ENCODE peak calls at places on chromosomes 7 and 10, in seven cellular contexts. V, S, I, K, X, G and C are unnamed samples.

GRCh38 chr10:132643709-132644543 is 106.3 kb downstream of the INPP5A start:
- DNase-seq in K (no peak), S (peak), G (no peak), I (no peak), V (no peak), X (no peak), C (no peak)

GRCh38 chr7:101108961-101109360 is 17.9 kb upstream of the SERPINE1 start:
- DNase-seq in G (no peak), I (peak), X (no peak), K (no peak), V (no peak), S (no peak), C (no peak)

GRCh38 chr10:51367120-51367519 is 292.8 kb downstream of the PRKG1 start:
- DNase-seq in K (no peak), S (no peak), V (no peak), I (no peak), G (no peak), X (peak), C (no peak)

GRCh38 chr7:130153251-130153908 is 51.8 kb downstream of the TMEM209 start:
- DNase-seq in I (no peak), K (no peak), X (no peak), G (peak), S (no peak), V (no peak), C (no peak)

GRCh38 chr10:84537447-84537931 is 209.1 kb downstream of the CCSER2 start:
- DNase-seq in K (peak), V (peak), X (peak), G (no peak), I (peak), S (no peak), C (peak)

GRCh38 chr10:17056781-17057191 is 72.8 kb downstream of the CUBN start:
- DNase-seq in X (no peak), S (no peak), I (no peak), K (no peak), G (no peak), V (no peak), C (peak)

GRCh38 chr10:85607296-85607695 is 759.3 kb downstream of the GRID1 start:
- DNase-seq in S (peak), X (no peak), I (no peak), V (no peak), K (no peak), G (peak), C (no peak)

GRCh38 chr7:88539977-88540376 is 219.5 kb upstream of the ZNF804B start:
- DNase-seq in G (no peak), S (no peak), K (no peak), V (no peak), I (no peak), X (no peak), C (no peak)

GRCh38 chr10:122154733-122155366 is 116.2 kb upstream of the BTBD16 start:
- DNase-seq in I (no peak), S (peak), X (peak), K (peak), G (no peak), V (no peak), C (peak)

GRCh38 chr10:85225311-85225710 is 896.9 kb downstream of the CCSER2 start:
- DNase-seq in G (no peak), K (no peak), V (no peak), X (no peak), S (no peak), I (no peak), C (no peak)

GRCh38 chr7:80496586-80496985 is 15.3 kb downstream of the GNAT3 start:
- DNase-seq in I (no peak), G (no peak), V (no peak), X (no peak), K (no peak), S (no peak), C (peak)

GRCh38 chr10:72096115-72097000 is 8.0 kb upstream of the SPOCK2 start:
- DNase-seq in S (no peak), X (peak), I (no peak), V (no peak), G (no peak), K (peak), C (peak)

GRCh38 chr7:96996111-96996936 is 9.0 kb upstream of the DLX6 start:
- DNase-seq in X (peak), I (peak), V (peak), G (peak), S (peak), K (no peak), C (no peak)

GRCh38 chr7:26376208-26376917 is 84.7 kb downstream of the SNX10 start:
- DNase-seq in K (no peak), S (peak), X (peak), G (peak), V (peak), I (peak), C (no peak)

GRCh38 chr7:150313367-150313809 is 9.8 kb upstream of the LRRC61 start:
- DNase-seq in K (no peak), S (no peak), X (peak), G (no peak), I (no peak), V (no peak), C (no peak)

GRCh38 chr10:73168486-73168844 is 546 bp downstream of the FAM149B1 start:
- DNase-seq in I (peak), G (no peak), S (no peak), V (no peak), K (no peak), X (peak), C (no peak)

GRCh38 chr7:92404170-92404614 is 43.1 kb upstream of the GATAD1 start:
- DNase-seq in S (no peak), K (no peak), G (no peak), I (no peak), V (no peak), X (peak), C (no peak)

GRCh38 chr7:7351156-7351555 is 168.8 kb downstream of the C1GALT1 start:
- DNase-seq in S (no peak), G (no peak), K (no peak), V (no peak), X (no peak), I (no peak), C (no peak)

GRCh38 chr10:69742928-69743602 is 58.6 kb upstream of the COL13A1 start:
- DNase-seq in G (peak), V (peak), X (peak), S (peak), I (peak), K (peak), C (peak)

GRCh38 chr10:74293686-74294365 is 142.8 kb downstream of the ADK start:
- DNase-seq in I (peak), S (no peak), X (no peak), V (no peak), K (peak), G (no peak), C (peak)
- H3K9ac ChIP-seq in I (no peak), S (no peak), X (no peak), V (no peak), K (peak), G (no peak), C (peak)

GRCh38 chr10:77926566-77927342 is at the start of gene DLG5:
- DNase-seq in I (peak), S (peak), G (peak), K (peak), X (peak), V (peak), C (peak)
- H3K4ac ChIP-seq in I (peak), S (no peak), G (peak), K (peak), X (peak), V (peak), C (peak)

DNA sequence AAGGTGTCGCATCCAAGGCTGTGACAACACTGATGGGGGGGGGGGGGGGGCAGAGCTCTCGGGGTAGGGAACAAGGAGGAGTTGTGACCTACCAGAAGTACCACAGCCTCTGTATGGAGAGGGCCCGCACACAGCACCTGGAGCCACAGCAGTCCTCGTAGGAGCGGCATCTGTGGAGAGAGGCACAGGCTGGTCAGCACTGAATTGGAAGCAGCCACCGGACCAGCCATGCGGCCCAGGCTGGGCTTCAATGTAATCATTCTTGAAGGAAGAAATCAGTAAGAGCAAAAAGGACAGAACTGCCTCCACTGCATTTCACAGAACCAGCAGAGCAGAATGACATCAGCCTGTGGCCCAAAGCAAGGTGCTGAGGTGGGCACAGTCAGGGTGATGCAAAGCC is 74.8 kb downstream of the VOPP1 start:
- DNase-seq in I (no peak), S (no peak), K (no peak), G (no peak), X (no peak), V (no peak), C (no peak)
- H3K9ac ChIP-seq in I (no peak), S (no peak), K (no peak), G (no peak), X (no peak), V (no peak), C (no peak)

GRCh38 chr7:55498142-55498541 is 74.2 kb downstream of the VOPP1 start:
- DNase-seq in I (no peak), K (no peak), G (no peak), S (no peak), V (no peak), X (no peak), C (no peak)

GRCh38 chr7:55491346-55491745 is 81.0 kb downstream of the VOPP1 start:
- DNase-seq in K (no peak), G (no peak), V (no peak), S (no peak), I (no peak), X (no peak), C (no peak)

GRCh38 chr7:55493416-55493815 is 78.9 kb downstream of the VOPP1 start:
- DNase-seq in K (no peak), I (no peak), V (no peak), S (no peak), G (no peak), X (no peak), C (peak)

GRCh38 chr7:55496906-55497305 is 75.4 kb downstream of the VOPP1 start:
- DNase-seq in G (no peak), V (no peak), K (no peak), X (no peak), I (no peak), S (no peak), C (no peak)

GRCh38 chr7:55494951-55495350 is 77.4 kb downstream of the VOPP1 start:
- DNase-seq in G (no peak), V (no peak), X (no peak), I (no peak), S (no peak), K (no peak), C (no peak)
- H3K4ac ChIP-seq in G (no peak), V (no peak), X (no peak), I (no peak), S (no peak), K (peak), C (no peak)

GRCh38 chr10:123724747-123725146 is 58.6 kb downstream of the GPR26 start:
- DNase-seq in I (no peak), X (no peak), G (no peak), V (no peak), S (no peak), K (no peak), C (no peak)
- H3K9ac ChIP-seq in I (no peak), X (no peak), G (no peak), V (no peak), S (no peak), K (no peak), C (no peak)

DNA sequence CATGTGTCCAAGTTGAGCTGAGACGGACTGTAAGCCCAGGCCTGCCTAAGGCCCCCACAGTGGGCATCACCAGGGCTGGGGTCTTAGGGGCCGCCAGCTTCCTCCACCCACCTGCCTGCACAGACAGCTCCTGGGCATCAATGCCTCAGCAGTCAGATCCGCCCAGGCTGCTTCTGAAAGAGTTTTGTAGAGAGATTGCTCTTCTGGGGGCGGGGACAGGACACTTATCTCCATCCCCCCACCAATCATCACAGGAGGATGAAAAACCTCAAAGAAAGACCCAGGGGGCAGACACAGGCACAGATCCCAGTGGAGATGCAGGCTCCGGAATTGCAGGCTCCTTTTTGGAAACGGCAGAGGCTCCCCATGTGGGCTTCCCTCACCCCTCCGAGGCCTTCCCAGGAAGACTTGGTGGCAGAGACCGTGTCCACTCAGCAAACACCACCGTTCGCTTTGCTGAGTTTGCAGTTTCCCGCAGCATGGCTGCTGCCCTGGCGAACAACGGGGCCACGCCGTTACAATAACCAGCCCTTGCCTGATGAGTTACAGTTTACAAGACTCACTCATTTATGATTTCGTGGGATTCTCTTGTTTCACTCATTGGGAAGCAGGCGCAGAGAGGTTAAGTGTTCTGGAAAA is 96.4 kb downstream of the MKI67 start:
- DNase-seq in V (no peak), S (no peak), I (no peak), K (no peak), G (no peak), X (no peak), C (no peak)
- H3K4ac ChIP-seq in V (no peak), S (no peak), I (no peak), K (no peak), G (no peak), X (no peak), C (no peak)